ENCODE peak calls at places on chromosome 18, in ten cellular contexts. O is effector memory CD8-positive, alpha-beta T cell; I is neuronal stem cell; Z is PC-3; E is activated T-cell treated with anti-CD3 and anti-CD28 coated beads for 1 hour; F is activated gamma-delta T cell treated with Interleukin-2 at 50 U/mL for 16 hours; U is Kasumi-1; R is glutamatergic neuron; L is NCI-H1436; V is Peyer's patch. Y is an unnamed sample.

GRCh38 chr18:27763341-27763740 is 413.6 kb downstream of the CDH2 start:
- DNase-seq in O (no peak), I (no peak), Z (no peak), E (no peak), F (no peak), U (no peak), R (no peak), L (no peak), V (no peak), Y (no peak)

GRCh38 chr18:13514558-13514957 is 211.8 kb downstream of the FAM210A start:
- DNase-seq in O (no peak), I (no peak), Z (no peak), E (no peak), F (no peak), U (no peak), R (no peak), L (no peak), V (no peak), Y (no peak)

GRCh38 chr18:62721837-62722795 is 6.8 kb downstream of the PHLPP1 start:
- DNase-seq in O (no peak), I (no peak), Z (no peak), E (no peak), F (no peak), U (no peak), R (no peak), L (no peak), V (no peak), Y (peak)

GRCh38 chr18:59266459-59266858 is 6.8 kb downstream of the RAX start:
- DNase-seq in O (no peak), I (no peak), Z (no peak), E (no peak), F (no peak), U (no peak), R (no peak), L (no peak), V (no peak), Y (no peak)

GRCh38 chr18:2914844-2915243 is 68.0 kb downstream of the EMILIN2 start:
- DNase-seq in O (no peak), I (no peak), Z (no peak), E (no peak), F (no peak), U (no peak), R (no peak), L (no peak), V (peak), Y (no peak)

GRCh38 chr18:2846638-2847340 is at the start of gene EMILIN2:
- DNase-seq in O (peak), I (peak), Z (no peak), E (peak), F (peak), U (no peak), R (peak), L (no peak), V (peak), Y (peak)

GRCh38 chr18:62512996-62513395 is 9.8 kb upstream of the ZCCHC2 start:
- DNase-seq in O (no peak), I (no peak), Z (no peak), E (no peak), F (no peak), U (no peak), R (no peak), L (no peak), V (no peak), Y (no peak)

GRCh38 chr18:41809652-41810051 is 145.4 kb upstream of the PIK3C3 start:
- DNase-seq in O (no peak), I (no peak), Z (no peak), E (no peak), F (no peak), U (no peak), R (no peak), L (no peak), V (no peak), Y (no peak)

GRCh38 chr18:43049021-43049420 is 66.5 kb downstream of the RIT2 start:
- DNase-seq in O (no peak), I (no peak), Z (no peak), E (no peak), F (no peak), U (no peak), R (no peak), L (no peak), V (no peak), Y (no peak)

GRCh38 chr18:56382541-56382940 is 255.9 kb downstream of the TXNL1 start:
- DNase-seq in O (no peak), I (no peak), Z (no peak), E (no peak), F (no peak), U (no peak), R (no peak), L (peak), V (no peak), Y (no peak)

GRCh38 chr18:63161728-63162195 is 157.8 kb downstream of the BCL2 start:
- DNase-seq in O (peak), I (no peak), Z (peak), E (peak), F (peak), U (peak), R (no peak), L (no peak), V (peak), Y (no peak)

GRCh38 chr18:70127307-70127828 is 78.1 kb downstream of the RTTN start:
- DNase-seq in O (no peak), I (no peak), Z (no peak), E (no peak), F (no peak), U (no peak), R (no peak), L (no peak), V (no peak), Y (no peak)

GRCh38 chr18:76572517-76573247 is 77.6 kb upstream of the ZNF516 start:
- DNase-seq in O (no peak), I (no peak), Z (no peak), E (no peak), F (no peak), U (no peak), R (no peak), L (no peak), V (no peak), Y (no peak)

GRCh38 chr18:45566025-45566740 is 49.1 kb upstream of the SLC14A2 start:
- DNase-seq in O (no peak), I (no peak), Z (no peak), E (no peak), F (no peak), U (no peak), R (no peak), L (no peak), V (no peak), Y (no peak)

GRCh38 chr18:3758531-3758930 is 308.6 kb downstream of the TGIF1 start:
- DNase-seq in O (no peak), I (no peak), Z (peak), E (no peak), F (no peak), U (no peak), R (no peak), L (no peak), V (no peak), Y (no peak)

GRCh38 chr18:61829108-61829507 is 63.7 kb downstream of the RNF152 start:
- DNase-seq in O (no peak), I (no peak), Z (no peak), E (no peak), F (no peak), U (no peak), R (no peak), L (no peak), V (peak), Y (no peak)

GRCh38 chr18:35620765-35621164 is 39.2 kb downstream of the GALNT1 start:
- DNase-seq in O (no peak), I (no peak), Z (no peak), E (no peak), F (no peak), U (no peak), R (no peak), L (peak), V (no peak), Y (no peak)

GRCh38 chr18:31380912-31381311 is 4.3 kb downstream of the DSG4 start:
- DNase-seq in O (no peak), I (no peak), Z (no peak), E (no peak), F (no peak), U (no peak), R (no peak), L (no peak), V (no peak), Y (no peak)

GRCh38 chr18:73653251-73653650 is 494.4 kb downstream of the FBXO15 start:
- DNase-seq in O (no peak), I (no peak), Z (no peak), E (no peak), F (no peak), U (no peak), R (no peak), L (no peak), V (no peak), Y (no peak)

GRCh38 chr18:2853926-2854664 is 7.3 kb downstream of the EMILIN2 start:
- DNase-seq in O (no peak), I (no peak), Z (no peak), E (no peak), F (no peak), U (no peak), R (no peak), L (no peak), V (no peak), Y (no peak)

GRCh38 chr18:70491734-70492348 is 203.0 kb downstream of the SOCS6 start:
- DNase-seq in O (peak), I (peak), Z (peak), E (peak), F (peak), U (peak), R (peak), L (peak), V (peak), Y (peak)

GRCh38 chr18:46360841-46361240 is 256.7 kb downstream of the HAUS1 start:
- DNase-seq in O (no peak), I (no peak), Z (no peak), E (no peak), F (no peak), U (no peak), R (no peak), L (no peak), V (no peak), Y (no peak)

GRCh38 chr18:78563110-78563509 is 416.5 kb upstream of the SALL3 start:
- DNase-seq in O (no peak), I (no peak), Z (no peak), E (no peak), F (no peak), U (no peak), R (no peak), L (no peak), V (no peak), Y (no peak)

GRCh38 chr18:67525328-67526110 is 9.0 kb upstream of the DSEL start:
- DNase-seq in O (no peak), I (peak), Z (peak), E (no peak), F (no peak), U (no peak), R (no peak), L (no peak), V (peak), Y (no peak)

GRCh38 chr18:76281565-76281964 is 213.5 kb downstream of the ZNF516 start:
- DNase-seq in O (no peak), I (no peak), Z (no peak), E (no peak), F (no peak), U (no peak), R (no peak), L (no peak), V (no peak), Y (no peak)

GRCh38 chr18:21499997-21500396 is 100.5 kb downstream of the ESCO1 start:
- DNase-seq in O (no peak), I (no peak), Z (no peak), E (no peak), F (no peak), U (no peak), R (no peak), L (no peak), V (no peak), Y (no peak)